ENCODE peak calls at places on chromosomes 16 and 17, in nine cellular contexts. One of them, this sample, is unnamed.

GRCh38 chr16:73847090-73847489 is 449.5 kb upstream of the PSMD7 start:
- DNase-seq in mucosa of descending colon: peak
- DNase-seq in left ventricle myocardium inferior: no peak
- DNase-seq in lower lobe of right lung: no peak
- DNase-seq in lung: no peak
- DNase-seq in AG04450: no peak
- DNase-seq in mammary epithelial cell: no peak
- DNase-seq in cardiac muscle cell: no peak
- DNase-seq in Caco-2: no peak
- DNase-seq in this sample: no peak

GRCh38 chr16:58087209-58087913 is 41.8 kb downstream of the CFAP20 start:
- DNase-seq in mucosa of descending colon: no peak
- DNase-seq in lower lobe of right lung: no peak
- DNase-seq in mammary epithelial cell: no peak
- DNase-seq in AG04450: no peak
- DNase-seq in Caco-2: no peak
- DNase-seq in lung: no peak
- DNase-seq in left ventricle myocardium inferior: no peak
- DNase-seq in cardiac muscle cell: no peak
- DNase-seq in this sample: no peak

GRCh38 chr16:87931504-87931903 is 4.8 kb downstream of the CA5A start:
- DNase-seq in lower lobe of right lung: no peak
- DNase-seq in left ventricle myocardium inferior: no peak
- DNase-seq in mammary epithelial cell: no peak
- DNase-seq in lung: no peak
- DNase-seq in AG04450: no peak
- DNase-seq in Caco-2: no peak
- DNase-seq in mucosa of descending colon: no peak
- DNase-seq in cardiac muscle cell: no peak
- DNase-seq in this sample: peak

GRCh38 chr16:77539336-77539735 is 104.5 kb upstream of the ADAMTS18 start:
- DNase-seq in AG04450: no peak
- DNase-seq in mucosa of descending colon: no peak
- DNase-seq in lung: no peak
- DNase-seq in cardiac muscle cell: no peak
- DNase-seq in mammary epithelial cell: no peak
- DNase-seq in lower lobe of right lung: no peak
- DNase-seq in left ventricle myocardium inferior: no peak
- DNase-seq in Caco-2: no peak
- DNase-seq in this sample: no peak

GRCh38 chr16:12245088-12245922 is 268.8 kb downstream of the SNX29 start:
- DNase-seq in mucosa of descending colon: no peak
- DNase-seq in cardiac muscle cell: no peak
- DNase-seq in lower lobe of right lung: no peak
- DNase-seq in Caco-2: no peak
- DNase-seq in left ventricle myocardium inferior: no peak
- DNase-seq in lung: no peak
- DNase-seq in mammary epithelial cell: no peak
- DNase-seq in AG04450: no peak
- DNase-seq in this sample: no peak

GRCh38 chr16:47113130-47113529 is 30.6 kb downstream of the NETO2 start:
- DNase-seq in mammary epithelial cell: no peak
- DNase-seq in cardiac muscle cell: no peak
- DNase-seq in AG04450: no peak
- DNase-seq in mucosa of descending colon: no peak
- DNase-seq in lower lobe of right lung: no peak
- DNase-seq in Caco-2: no peak
- DNase-seq in lung: no peak
- DNase-seq in left ventricle myocardium inferior: no peak
- DNase-seq in this sample: no peak

GRCh38 chr16:5581963-5582362 is 484.4 kb upstream of the EEF2KMT start:
- DNase-seq in left ventricle myocardium inferior: no peak
- DNase-seq in mucosa of descending colon: no peak
- DNase-seq in AG04450: no peak
- DNase-seq in Caco-2: no peak
- DNase-seq in mammary epithelial cell: no peak
- DNase-seq in lower lobe of right lung: no peak
- DNase-seq in lung: no peak
- DNase-seq in cardiac muscle cell: no peak
- DNase-seq in this sample: no peak

GRCh38 chr17:28726396-28726911 is 421 bp upstream of the TLCD1 start:
- DNase-seq in AG04450: no peak
- DNase-seq in lower lobe of right lung: no peak
- DNase-seq in cardiac muscle cell: peak
- DNase-seq in lung: peak
- DNase-seq in Caco-2: peak
- DNase-seq in left ventricle myocardium inferior: no peak
- DNase-seq in mammary epithelial cell: peak
- DNase-seq in mucosa of descending colon: peak
- DNase-seq in this sample: no peak

GRCh38 chr17:37789166-37789565 is 44.3 kb upstream of the HNF1B start:
- DNase-seq in lung: no peak
- DNase-seq in mammary epithelial cell: no peak
- DNase-seq in lower lobe of right lung: no peak
- DNase-seq in cardiac muscle cell: no peak
- DNase-seq in AG04450: no peak
- DNase-seq in Caco-2: no peak
- DNase-seq in left ventricle myocardium inferior: no peak
- DNase-seq in mucosa of descending colon: peak
- DNase-seq in this sample: no peak

GRCh38 chr16:87464691-87465300 is 28.0 kb downstream of the ZCCHC14 start:
- DNase-seq in lung: peak
- DNase-seq in cardiac muscle cell: peak
- DNase-seq in lower lobe of right lung: peak
- DNase-seq in Caco-2: no peak
- DNase-seq in mammary epithelial cell: no peak
- DNase-seq in AG04450: peak
- DNase-seq in left ventricle myocardium inferior: peak
- DNase-seq in mucosa of descending colon: peak
- DNase-seq in this sample: peak

GRCh38 chr17:40075216-40076100 is 12.7 kb downstream of the THRA start:
- DNase-seq in cardiac muscle cell: peak
- DNase-seq in left ventricle myocardium inferior: peak
- DNase-seq in mammary epithelial cell: peak
- DNase-seq in Caco-2: peak
- DNase-seq in lung: peak
- DNase-seq in mucosa of descending colon: peak
- DNase-seq in AG04450: no peak
- DNase-seq in lower lobe of right lung: peak
- DNase-seq in this sample: no peak

GRCh38 chr17:67157732-67158639 is 87.0 kb downstream of the HELZ start:
- DNase-seq in cardiac muscle cell: no peak
- DNase-seq in Caco-2: no peak
- DNase-seq in mucosa of descending colon: peak
- DNase-seq in lung: no peak
- DNase-seq in AG04450: no peak
- DNase-seq in left ventricle myocardium inferior: no peak
- DNase-seq in mammary epithelial cell: no peak
- DNase-seq in lower lobe of right lung: no peak
- DNase-seq in this sample: no peak

GRCh38 chr17:72173475-72174116 is 52.8 kb downstream of the SOX9 start:
- DNase-seq in mammary epithelial cell: no peak
- DNase-seq in cardiac muscle cell: no peak
- DNase-seq in left ventricle myocardium inferior: no peak
- DNase-seq in Caco-2: no peak
- DNase-seq in lower lobe of right lung: no peak
- DNase-seq in AG04450: no peak
- DNase-seq in mucosa of descending colon: no peak
- DNase-seq in lung: no peak
- DNase-seq in this sample: no peak

GRCh38 chr17:34177642-34178041 is 77.4 kb upstream of the CCL2 start:
- DNase-seq in lower lobe of right lung: no peak
- DNase-seq in cardiac muscle cell: no peak
- DNase-seq in mammary epithelial cell: no peak
- DNase-seq in left ventricle myocardium inferior: no peak
- DNase-seq in mucosa of descending colon: no peak
- DNase-seq in Caco-2: no peak
- DNase-seq in AG04450: no peak
- DNase-seq in lung: no peak
- DNase-seq in this sample: no peak

GRCh38 chr17:74843352-74843627 is 16.4 kb downstream of the GRIN2C start:
- DNase-seq in cardiac muscle cell: no peak
- DNase-seq in Caco-2: no peak
- DNase-seq in lung: no peak
- DNase-seq in lower lobe of right lung: no peak
- DNase-seq in AG04450: no peak
- DNase-seq in mammary epithelial cell: no peak
- DNase-seq in left ventricle myocardium inferior: no peak
- DNase-seq in mucosa of descending colon: no peak
- DNase-seq in this sample: no peak
- H3K4me3 ChIP-seq in cardiac muscle cell: no peak
- H3K4me3 ChIP-seq in Caco-2: no peak
- H3K4me3 ChIP-seq in lung: no peak
- H3K4me3 ChIP-seq in lower lobe of right lung: peak
- H3K4me3 ChIP-seq in AG04450: no peak
- H3K4me3 ChIP-seq in mammary epithelial cell: no peak
- H3K4me3 ChIP-seq in left ventricle myocardium inferior: peak
- H3K4me3 ChIP-seq in mucosa of descending colon: no peak
- H3K4me3 ChIP-seq in this sample: no peak

GRCh38 chr16:16992986-16993783 is 477.6 kb downstream of the XYLT1 start:
- DNase-seq in lower lobe of right lung: no peak
- DNase-seq in lung: no peak
- DNase-seq in AG04450: no peak
- DNase-seq in mammary epithelial cell: no peak
- DNase-seq in cardiac muscle cell: no peak
- DNase-seq in mucosa of descending colon: no peak
- DNase-seq in left ventricle myocardium inferior: no peak
- DNase-seq in Caco-2: no peak
- DNase-seq in this sample: no peak

GRCh38 chr16:17001471-17001870 is 469.3 kb downstream of the XYLT1 start:
- DNase-seq in Caco-2: no peak
- DNase-seq in mucosa of descending colon: no peak
- DNase-seq in AG04450: no peak
- DNase-seq in lower lobe of right lung: no peak
- DNase-seq in mammary epithelial cell: no peak
- DNase-seq in left ventricle myocardium inferior: no peak
- DNase-seq in lung: no peak
- DNase-seq in cardiac muscle cell: no peak
- DNase-seq in this sample: no peak

GRCh38 chr16:16994831-16995230 is 475.9 kb downstream of the XYLT1 start:
- DNase-seq in AG04450: no peak
- DNase-seq in mucosa of descending colon: no peak
- DNase-seq in left ventricle myocardium inferior: no peak
- DNase-seq in Caco-2: no peak
- DNase-seq in mammary epithelial cell: no peak
- DNase-seq in cardiac muscle cell: no peak
- DNase-seq in lung: no peak
- DNase-seq in lower lobe of right lung: no peak
- DNase-seq in this sample: no peak

GRCh38 chr16:16997349-16997748 is 473.4 kb downstream of the XYLT1 start:
- DNase-seq in left ventricle myocardium inferior: no peak
- DNase-seq in cardiac muscle cell: no peak
- DNase-seq in lower lobe of right lung: no peak
- DNase-seq in Caco-2: no peak
- DNase-seq in AG04450: no peak
- DNase-seq in mucosa of descending colon: no peak
- DNase-seq in lung: no peak
- DNase-seq in mammary epithelial cell: no peak
- DNase-seq in this sample: no peak

GRCh38 chr16:16996830-16997229 is 473.9 kb downstream of the XYLT1 start:
- DNase-seq in mammary epithelial cell: no peak
- DNase-seq in Caco-2: no peak
- DNase-seq in cardiac muscle cell: peak
- DNase-seq in lower lobe of right lung: no peak
- DNase-seq in mucosa of descending colon: no peak
- DNase-seq in left ventricle myocardium inferior: no peak
- DNase-seq in AG04450: no peak
- DNase-seq in lung: no peak
- DNase-seq in this sample: no peak
- TF ChIP-seq CTCF in mammary epithelial cell: no peak
- TF ChIP-seq CTCF in Caco-2: peak
- TF ChIP-seq CTCF in cardiac muscle cell: no peak
- TF ChIP-seq CTCF in lower lobe of right lung: no peak
- TF ChIP-seq CTCF in mucosa of descending colon: no peak
- TF ChIP-seq CTCF in left ventricle myocardium inferior: no peak
- TF ChIP-seq CTCF in AG04450: no peak
- TF ChIP-seq CTCF in lung: no peak
- TF ChIP-seq CTCF in this sample: no peak

DNA sequence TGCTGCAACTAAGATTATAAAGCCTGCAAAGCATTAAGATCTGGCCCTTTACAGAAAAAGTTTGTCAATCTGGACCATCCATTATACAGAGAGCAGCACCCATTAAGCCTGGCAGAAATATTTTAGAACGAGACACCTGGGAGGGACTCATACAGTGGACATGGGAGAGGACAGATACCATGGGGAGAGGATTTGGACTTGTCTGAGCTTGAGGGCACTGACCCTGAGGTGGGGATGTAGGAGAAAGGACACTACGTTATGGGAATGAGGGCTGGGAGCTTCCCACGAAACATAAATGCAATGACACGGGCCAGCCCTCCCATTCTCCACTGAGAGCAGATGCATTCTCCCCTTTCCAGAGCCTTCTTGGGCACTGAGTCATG is 6.2 kb downstream of the RUSF1 start:
- DNase-seq in AG04450: no peak
- DNase-seq in cardiac muscle cell: no peak
- DNase-seq in Caco-2: no peak
- DNase-seq in lung: no peak
- DNase-seq in mucosa of descending colon: no peak
- DNase-seq in lower lobe of right lung: no peak
- DNase-seq in mammary epithelial cell: no peak
- DNase-seq in left ventricle myocardium inferior: no peak
- DNase-seq in this sample: no peak
- H3K4me3 ChIP-seq in AG04450: no peak
- H3K4me3 ChIP-seq in cardiac muscle cell: no peak
- H3K4me3 ChIP-seq in Caco-2: no peak
- H3K4me3 ChIP-seq in lung: no peak
- H3K4me3 ChIP-seq in mucosa of descending colon: no peak
- H3K4me3 ChIP-seq in lower lobe of right lung: no peak
- H3K4me3 ChIP-seq in mammary epithelial cell: no peak
- H3K4me3 ChIP-seq in left ventricle myocardium inferior: no peak
- H3K4me3 ChIP-seq in this sample: no peak

GRCh38 chr17:19542247-19542646 is 8.6 kb downstream of the SLC47A1 start:
- DNase-seq in left ventricle myocardium inferior: no peak
- DNase-seq in lung: no peak
- DNase-seq in lower lobe of right lung: no peak
- DNase-seq in Caco-2: no peak
- DNase-seq in mammary epithelial cell: no peak
- DNase-seq in cardiac muscle cell: no peak
- DNase-seq in mucosa of descending colon: no peak
- DNase-seq in AG04450: no peak
- DNase-seq in this sample: no peak

GRCh38 chr17:19549746-19550623 is 16.3 kb downstream of the SLC47A1 start:
- DNase-seq in mammary epithelial cell: no peak
- DNase-seq in left ventricle myocardium inferior: no peak
- DNase-seq in lower lobe of right lung: no peak
- DNase-seq in AG04450: no peak
- DNase-seq in Caco-2: no peak
- DNase-seq in lung: no peak
- DNase-seq in cardiac muscle cell: no peak
- DNase-seq in mucosa of descending colon: no peak
- DNase-seq in this sample: no peak

GRCh38 chr17:19544366-19544765 is 10.7 kb downstream of the SLC47A1 start:
- DNase-seq in left ventricle myocardium inferior: no peak
- DNase-seq in AG04450: no peak
- DNase-seq in Caco-2: no peak
- DNase-seq in mucosa of descending colon: no peak
- DNase-seq in cardiac muscle cell: no peak
- DNase-seq in lower lobe of right lung: no peak
- DNase-seq in mammary epithelial cell: no peak
- DNase-seq in lung: no peak
- DNase-seq in this sample: no peak

GRCh38 chr17:19551148-19551547 is 17.5 kb downstream of the SLC47A1 start:
- DNase-seq in cardiac muscle cell: no peak
- DNase-seq in AG04450: no peak
- DNase-seq in left ventricle myocardium inferior: no peak
- DNase-seq in lower lobe of right lung: no peak
- DNase-seq in Caco-2: no peak
- DNase-seq in lung: no peak
- DNase-seq in mammary epithelial cell: no peak
- DNase-seq in mucosa of descending colon: no peak
- DNase-seq in this sample: no peak

GRCh38 chr17:19546289-19547065 is 12.8 kb downstream of the SLC47A1 start:
- DNase-seq in cardiac muscle cell: peak
- DNase-seq in Caco-2: peak
- DNase-seq in AG04450: no peak
- DNase-seq in mammary epithelial cell: no peak
- DNase-seq in left ventricle myocardium inferior: peak
- DNase-seq in mucosa of descending colon: peak
- DNase-seq in lower lobe of right lung: peak
- DNase-seq in lung: peak
- DNase-seq in this sample: no peak
- TF ChIP-seq CTCF in cardiac muscle cell: no peak
- TF ChIP-seq CTCF in Caco-2: no peak
- TF ChIP-seq CTCF in AG04450: no peak
- TF ChIP-seq CTCF in mammary epithelial cell: no peak
- TF ChIP-seq CTCF in left ventricle myocardium inferior: peak
- TF ChIP-seq CTCF in mucosa of descending colon: no peak
- TF ChIP-seq CTCF in lower lobe of right lung: peak
- TF ChIP-seq CTCF in lung: no peak
- TF ChIP-seq CTCF in this sample: peak